ENCODE peak calls at places on chromosomes 3 and 15, in eight cellular contexts. A is esophagus squamous epithelium; X is testis; J is pancreas; G is CD8-positive, alpha-beta T cell; H is lower lobe of right lung; Y is left ventricle myocardium inferior; N is body of pancreas. M is an unnamed sample.

GRCh38 chr3:100205161-100205560 is 55.6 kb upstream of the TBC1D23 start:
- DNase-seq in A (no peak), X (no peak), J (no peak), G (no peak), H (no peak), Y (no peak), N (no peak), M (no peak)

GRCh38 chr15:58425834-58426233 is 6.0 kb upstream of the LIPC start:
- DNase-seq in A (no peak), X (no peak), J (no peak), G (no peak), H (no peak), Y (no peak), N (no peak), M (no peak)

GRCh38 chr3:142586803-142587406 is 8.4 kb upstream of the ATR start:
- DNase-seq in A (no peak), X (peak; percentile 52), J (peak; percentile 44), G (no peak), H (no peak), Y (no peak), N (peak; percentile 68), M (no peak)

GRCh38 chr15:31312220-31312619 is 14.4 kb upstream of the KLF13 start:
- DNase-seq in A (no peak), X (no peak), J (no peak), G (no peak), H (no peak), Y (no peak), N (no peak), M (no peak)

GRCh38 chr3:172111163-172111562 is 71.8 kb downstream of the FNDC3B start:
- DNase-seq in A (no peak), X (no peak), J (no peak), G (no peak), H (no peak), Y (no peak), N (no peak), M (no peak)

GRCh38 chr3:72776-73175 is 123.8 kb upstream of the CHL1 start:
- DNase-seq in A (no peak), X (peak; percentile 22), J (no peak), G (no peak), H (no peak), Y (no peak), N (no peak), M (no peak)

GRCh38 chr3:46280105-46280797 is 38.0 kb downstream of the CCR3 start:
- DNase-seq in A (no peak), X (no peak), J (no peak), G (peak; percentile 34), H (no peak), Y (no peak), N (no peak), M (no peak)

GRCh38 chr3:100563652-100564215 is 45.7 kb upstream of the ADGRG7 start:
- DNase-seq in A (no peak), X (no peak), J (no peak), G (no peak), H (no peak), Y (no peak), N (no peak), M (no peak)

GRCh38 chr15:92882697-92883642 is 17.2 kb upstream of the CHD2 start:
- DNase-seq in A (peak; percentile 98), X (no peak), J (peak; percentile 53), G (peak; percentile 14), H (peak; percentile 58), Y (peak; percentile 28), N (peak; percentile 44), M (no peak)

GRCh38 chr3:71955549-71956373 is 170.8 kb upstream of the PROK2 start:
- DNase-seq in A (no peak), X (peak; percentile 83), J (peak; percentile 62), G (no peak), H (peak; percentile 66), Y (peak; percentile 61), N (peak; percentile 78), M (peak; percentile 77)

GRCh38 chr15:39074341-39074740 is 506.5 kb upstream of the THBS1 start:
- DNase-seq in A (no peak), X (no peak), J (no peak), G (no peak), H (no peak), Y (no peak), N (no peak), M (no peak)

GRCh38 chr3:157794771-157795170 is 291.6 kb upstream of the VEPH1 start:
- DNase-seq in A (no peak), X (no peak), J (no peak), G (no peak), H (no peak), Y (no peak), N (no peak), M (no peak)

GRCh38 chr15:66498501-66499386 is 1.2 kb upstream of the SNAPC5 start:
- DNase-seq in A (no peak), X (peak; percentile 8), J (no peak), G (no peak), H (no peak), Y (no peak), N (no peak), M (peak; percentile 28)

GRCh38 chr15:22949074-22949547 is 31.1 kb downstream of the CYFIP1 start:
- DNase-seq in A (no peak), X (peak; percentile 56), J (no peak), G (no peak), H (no peak), Y (peak; percentile 83), N (no peak), M (peak; percentile 73)

DNA sequence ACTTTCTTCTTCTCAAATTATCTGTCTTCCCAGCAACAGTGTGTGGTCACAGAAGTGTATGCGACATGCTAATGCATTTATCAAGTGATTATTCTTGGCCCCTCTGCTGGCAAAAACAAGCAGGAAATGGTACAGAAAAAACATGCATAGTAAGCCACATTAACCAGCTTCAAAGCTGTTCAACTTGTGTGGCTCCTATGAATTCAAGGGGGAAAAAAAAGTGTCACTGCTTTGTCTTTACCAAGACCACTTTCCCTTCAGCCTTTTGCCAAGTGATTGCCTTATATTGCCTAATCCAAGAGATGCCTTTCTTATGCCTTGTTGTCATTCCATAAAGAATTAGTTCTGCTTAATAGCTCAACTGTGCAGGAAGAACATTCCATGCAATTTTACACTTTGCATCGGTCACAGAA is 39.1 kb downstream of the PRTG start:
- DNase-seq in A (no peak), X (no peak), J (no peak), G (no peak), H (no peak), Y (no peak), N (no peak), M (no peak)
- H3K4me1 ChIP-seq in A (no peaks in the 10 kb centered on the region), X (no peaks in the 10 kb centered on the region), J (no peaks in the 10 kb centered on the region), G (no peaks in the 10 kb centered on the region), H (no peaks in the 10 kb centered on the region), Y (no peaks in the 10 kb centered on the region), N (no peaks in the 10 kb centered on the region), M (no peaks in the 10 kb centered on the region)

GRCh38 chr3:11062704-11063103 is 70.2 kb downstream of the SLC6A1 start:
- DNase-seq in A (no peak), X (no peak), J (no peak), G (no peak), H (no peak), Y (no peak), N (no peak), M (no peak)

GRCh38 chr3:11057655-11058054 is 65.1 kb downstream of the SLC6A1 start:
- DNase-seq in A (no peak), X (no peak), J (no peak), G (no peak), H (no peak), Y (no peak), N (no peak), M (no peak)

GRCh38 chr3:11059090-11059798 is 66.7 kb downstream of the SLC6A1 start:
- DNase-seq in A (no peak), X (peak; percentile 82), J (peak; percentile 30), G (no peak), H (no peak), Y (peak; percentile 31), N (peak; percentile 41), M (peak; percentile 64)

GRCh38 chr3:11059799-11060115 is 67.2 kb downstream of the SLC6A1 start:
- DNase-seq in A (no peak), X (no peak), J (no peak), G (no peak), H (no peak), Y (no peak), N (no peak), M (no peak)

DNA sequence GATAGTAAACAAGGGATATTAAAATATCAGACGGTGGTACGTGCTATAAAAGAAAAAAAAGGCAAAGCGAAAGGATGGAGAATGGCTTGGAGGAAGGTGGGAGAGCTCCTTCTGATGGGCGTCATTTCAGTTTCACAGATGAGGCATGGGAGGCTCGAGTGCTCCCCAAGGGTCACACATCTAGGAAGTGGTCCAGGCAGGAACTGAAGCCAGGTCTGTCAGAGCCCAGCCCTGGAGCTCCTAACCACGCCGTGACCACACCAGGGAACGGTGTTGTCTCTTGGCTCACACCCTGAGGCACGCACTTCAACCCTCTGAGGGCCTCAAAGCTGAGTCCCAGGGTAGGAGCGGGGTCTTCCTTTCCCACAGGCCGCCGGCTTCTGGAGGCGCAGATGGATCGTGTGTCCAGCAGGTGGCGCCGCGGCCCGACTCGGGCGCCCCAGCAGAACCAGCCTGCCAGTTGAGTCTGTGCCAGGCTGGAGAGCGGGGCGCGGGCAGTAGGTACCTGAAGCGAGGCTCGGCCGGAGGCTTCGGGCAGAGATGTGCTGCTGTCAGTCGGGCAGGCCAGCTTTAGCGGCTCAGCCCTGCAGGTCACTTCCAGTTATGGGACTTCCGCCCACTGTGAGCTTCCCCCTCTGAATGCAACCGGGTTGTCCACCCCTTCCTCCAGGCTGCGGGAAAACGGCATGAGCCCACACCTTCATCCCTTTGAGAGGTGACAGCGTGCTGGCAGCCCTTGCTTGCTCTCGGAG is 68.1 kb downstream of the SLC6A1 start:
- DNase-seq in A (no peak), X (peak; percentile 77), J (peak; percentile 27), G (peak; percentile 8), H (peak; percentile 80), Y (peak; percentile 54), N (peak; percentile 57), M (no peak)
- H3K4me3 ChIP-seq in A (no peak overlapping the region), X (peak overlapping the region; percentile 39), J (no peak overlapping the region), G (no peak overlapping the region), H (peak overlapping the region; percentile 29), Y (peak overlapping the region; percentile 42), N (no peak overlapping the region), M (no peak overlapping the region)

DNA sequence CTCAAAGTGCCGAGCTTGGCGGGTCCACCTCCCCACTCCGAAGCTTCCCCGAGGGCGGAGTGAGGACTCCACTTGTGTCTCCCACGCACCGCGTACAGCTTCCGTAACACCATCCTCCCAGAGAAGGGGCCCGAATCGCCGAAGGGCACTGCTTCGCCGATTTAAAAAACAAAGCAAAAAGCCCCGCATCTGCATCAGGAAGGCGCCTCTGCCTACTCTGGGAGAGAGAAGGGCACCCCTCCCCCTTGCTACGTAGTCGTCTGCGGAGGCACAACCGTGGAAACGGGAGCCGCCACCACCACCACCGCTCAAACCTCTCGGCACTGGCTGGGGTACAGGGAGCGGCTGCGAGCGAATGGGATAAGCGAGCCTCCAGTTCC is 492 bp downstream of the NCBP2 start:
- DNase-seq in A (no peak), X (peak; percentile 63), J (peak; percentile 54), G (peak; percentile 41), H (peak; percentile 71), Y (peak; percentile 30), N (peak; percentile 44), M (no peak)
- TF ChIP-seq CTCF in A (no peak), X (no peak), J (no peak), G (no peak), H (no peak), Y (no peak), N (no peak), M (no peak)

DNA sequence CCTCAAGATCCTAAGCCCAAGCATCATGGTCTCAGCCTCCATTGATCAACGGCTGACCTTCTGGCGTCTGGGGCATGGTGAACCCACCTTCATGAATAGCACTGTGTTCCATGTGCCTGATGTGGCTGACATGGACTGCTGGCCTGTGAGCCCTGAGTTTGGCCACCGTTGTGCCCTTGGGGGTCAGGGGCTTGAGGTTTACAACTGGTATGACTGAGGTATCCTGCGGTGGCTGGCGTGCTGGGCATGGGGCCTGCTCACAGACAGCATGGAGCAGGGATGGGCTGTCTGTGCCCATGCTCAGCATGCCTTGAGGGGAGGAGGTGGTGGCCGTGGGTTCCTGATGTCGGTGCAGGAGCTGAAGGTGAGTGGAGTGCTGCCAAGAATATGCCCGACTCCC is 3.3 kb downstream of the DALRD3 start:
- DNase-seq in A (no peak), X (no peak), J (peak; percentile 22), G (no peak), H (no peak), Y (no peak), N (no peak), M (no peak)
- H3K4me1 ChIP-seq in A (peaks cover 23% of the 10 kb centered on the region), X (peaks cover 31% of the 10 kb centered on the region), J (peaks cover 7% of the 10 kb centered on the region), G (peaks cover 21% of the 10 kb centered on the region), H (peaks cover 29% of the 10 kb centered on the region), Y (peaks cover 60% of the 10 kb centered on the region), N (peaks cover 58% of the 10 kb centered on the region), M (no peaks in the 10 kb centered on the region)

M was measured in right atrium auricular region.